ENCODE peak calls at places on chromosomes 3 and 15, in seven cellular contexts. N, O, Z, F, P, X and V are unnamed samples. For H3K9me3 and H3K36me3, the result is how much of the 10 kb centered on the place peaks cover.

GRCh38 chr3:17841190-17841828 is 98.9 kb upstream of the TBC1D5 start:
- DNase-seq in N (peak), Z (peak), X (peak), F (peak), O (peak), P (peak), V (peak)

GRCh38 chr3:17032407-17033034 is 147.8 kb downstream of the PLCL2 start:
- DNase-seq in F (no peak), Z (no peak), N (no peak), P (no peak), X (peak), O (peak), V (no peak)

GRCh38 chr3:99699841-99700240 is 61.4 kb downstream of the COL8A1 start:
- DNase-seq in Z (no peak), O (no peak), F (no peak), N (no peak), P (no peak), X (no peak), V (no peak)

GRCh38 chr3:168858327-168858726 is 762.6 kb upstream of the GOLIM4 start:
- DNase-seq in O (no peak), Z (no peak), N (no peak), P (no peak), X (no peak), F (no peak), V (no peak)

GRCh38 chr3:60192297-60193114 is 1058.7 kb downstream of the FHIT start:
- DNase-seq in O (no peak), N (no peak), F (no peak), Z (no peak), P (no peak), X (no peak), V (no peak)

GRCh38 chr3:81958967-81959625 is 197.7 kb upstream of the GBE1 start:
- DNase-seq in X (no peak), F (no peak), Z (no peak), N (no peak), P (no peak), O (no peak), V (no peak)

GRCh38 chr15:84926491-84927220 is 42.2 kb downstream of the SLC28A1 start:
- DNase-seq in F (no peak), P (no peak), N (no peak), O (no peak), X (no peak), Z (no peak), V (no peak)

GRCh38 chr3:192940129-192940528 is 22.5 kb upstream of the MB21D2 start:
- DNase-seq in Z (no peak), N (no peak), F (no peak), P (no peak), X (no peak), O (no peak), V (no peak)

GRCh38 chr3:69008980-69009379 is 4.5 kb downstream of the EOGT start:
- DNase-seq in P (no peak), F (no peak), N (no peak), Z (no peak), O (no peak), X (no peak), V (peak)

GRCh38 chr15:42083605-42083908 is 10.8 kb downstream of the PLA2G4D start:
- DNase-seq in X (no peak), P (no peak), Z (no peak), N (no peak), F (no peak), O (no peak), V (no peak)

GRCh38 chr3:120567370-120568197 is 28.6 kb upstream of the NDUFB4 start:
- DNase-seq in Z (no peak), N (no peak), X (no peak), F (no peak), P (no peak), O (no peak), V (no peak)

GRCh38 chr3:127366383-127366782 is 78.5 kb upstream of the PRR20G start:
- DNase-seq in F (no peak), P (no peak), O (no peak), X (no peak), N (no peak), Z (no peak), V (no peak)

GRCh38 chr3:64163019-64163754 is 62.1 kb downstream of the PRICKLE2 start:
- DNase-seq in O (no peak), P (no peak), Z (no peak), X (no peak), N (no peak), F (no peak), V (no peak)
- H3K4me3 ChIP-seq in O (no peak), P (no peak), Z (no peak), X (no peak), N (no peak), F (no peak), V (no peak)

GRCh38 chr3:25648925-25649828 is 15.5 kb downstream of the TOP2B start:
- DNase-seq in O (no peak), Z (no peak), N (no peak), F (no peak), X (no peak), P (no peak), V (no peak)

GRCh38 chr3:25654576-25654975 is 10.1 kb downstream of the TOP2B start:
- DNase-seq in P (no peak), N (no peak), O (no peak), Z (no peak), X (no peak), F (no peak), V (no peak)

GRCh38 chr3:25655659-25656058 is 9.0 kb downstream of the TOP2B start:
- DNase-seq in O (no peak), X (no peak), Z (no peak), P (no peak), F (no peak), N (no peak), V (no peak)

GRCh38 chr3:25653322-25653721 is 11.4 kb downstream of the TOP2B start:
- DNase-seq in P (no peak), N (no peak), F (no peak), Z (no peak), O (no peak), X (no peak), V (no peak)

GRCh38 chr3:25652921-25653320 is 11.8 kb downstream of the TOP2B start:
- DNase-seq in P (no peak), N (no peak), Z (no peak), F (no peak), X (no peak), O (no peak), V (no peak)
- H3K9me3 ChIP-seq in P (under half), N (under half), Z (under half), F (under half), X (under half), O (under half), V (under half)

GRCh38 chr15:38471974-38472373 is 18.0 kb downstream of the FAM98B start:
- DNase-seq in Z (no peak), F (no peak), X (no peak), P (no peak), O (no peak), N (no peak), V (no peak)
- H3K36me3 ChIP-seq in Z (under half), F (under half), X (under half), P (under half), O (half or more), N (under half), V (under half)

DNA sequence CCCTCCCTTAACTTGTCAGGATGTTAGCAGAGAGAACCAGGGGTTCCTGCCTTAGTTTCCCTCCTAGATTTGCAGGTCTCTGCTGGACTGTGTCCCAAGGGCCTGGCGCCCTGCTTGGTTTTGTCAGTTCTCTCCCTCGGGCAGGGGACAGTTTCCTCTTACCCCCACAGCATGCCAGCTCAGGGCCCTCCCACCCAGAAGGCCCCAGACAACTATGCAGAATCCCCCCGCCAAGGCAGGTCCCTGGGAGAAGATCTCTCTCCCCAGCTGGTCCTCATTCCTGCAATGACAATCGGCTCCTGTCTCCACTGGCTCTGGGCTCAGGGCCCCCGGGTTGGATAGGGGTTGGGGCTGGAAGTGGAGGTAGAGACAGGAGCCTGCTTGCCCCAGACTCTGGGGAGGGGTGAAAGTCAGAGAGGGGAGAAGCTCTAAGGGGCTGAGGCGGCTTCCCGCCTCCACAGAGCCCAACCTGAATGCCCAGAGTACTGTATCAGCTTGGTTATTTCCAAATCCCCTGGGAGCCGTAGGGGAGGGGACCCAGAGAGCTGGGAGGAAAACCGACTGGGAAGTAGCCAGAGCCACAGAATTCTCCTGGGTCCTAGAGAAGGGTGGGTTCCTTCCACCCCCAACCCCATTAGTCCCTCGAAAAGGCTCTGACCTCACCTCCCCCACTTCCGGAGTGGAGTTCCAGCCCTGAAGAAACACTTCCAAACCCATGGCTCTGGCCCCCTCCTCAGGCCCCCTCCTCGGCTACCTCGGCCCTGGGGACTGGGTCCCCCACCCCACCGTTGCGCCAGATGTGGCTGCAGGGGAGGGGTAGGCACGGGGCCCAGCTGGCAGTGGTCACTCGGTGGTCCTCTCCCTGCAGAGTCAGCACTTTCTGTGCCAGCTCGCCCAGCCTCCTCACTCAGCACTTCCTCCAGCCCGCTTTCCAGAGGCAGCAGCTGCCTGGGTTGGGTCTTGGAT is 3.8 kb upstream of the LOXL1 start:
- DNase-seq in N (no peak), F (no peak), O (no peak), P (no peak), X (no peak), Z (peak), V (peak)
- H3K4me3 ChIP-seq in N (no peak), F (no peak), O (no peak), P (no peak), X (no peak), Z (no peak), V (peak)

DNA sequence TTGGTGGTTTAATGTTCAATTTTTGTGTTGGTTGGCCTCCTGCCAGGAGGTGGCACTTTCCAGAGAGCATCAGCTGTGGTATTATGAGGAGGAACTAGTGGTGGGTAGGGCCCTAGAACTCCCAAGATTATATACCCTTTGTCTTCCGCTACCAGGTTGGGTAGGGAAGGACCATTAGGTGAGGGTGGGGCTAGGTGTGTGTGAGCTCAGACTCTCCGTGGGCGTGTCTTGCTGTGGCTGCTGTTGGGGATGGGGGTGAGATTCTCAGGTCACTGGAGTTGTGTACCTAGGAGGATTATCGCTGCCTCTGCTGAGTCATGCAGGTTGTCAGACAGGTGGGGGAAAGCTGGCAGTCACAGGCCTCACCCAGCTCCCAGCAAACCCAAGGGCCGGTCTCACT is 187.1 kb downstream of the DPH6 start:
- DNase-seq in O (no peak), X (no peak), P (no peak), N (no peak), F (no peak), Z (no peak), V (no peak)
- H3K9me3 ChIP-seq in O (under half), X (under half), P (under half), N (under half), F (under half), Z (under half), V (under half)

GRCh38 chr3:37017683-37018082 is 24.4 kb downstream of the MLH1 start:
- DNase-seq in N (no peak), Z (no peak), F (no peak), O (no peak), P (no peak), X (no peak), V (no peak)
- H3K36me3 ChIP-seq in N (half or more), Z (under half), F (under half), O (half or more), P (half or more), X (under half), V (half or more)

GRCh38 chr3:194203482-194204035 is 67.6 kb downstream of the HES1 start:
- DNase-seq in X (no peak), Z (no peak), F (no peak), P (no peak), O (no peak), N (no peak), V (no peak)
- H3K4me3 ChIP-seq in X (peak), Z (no peak), F (no peak), P (no peak), O (no peak), N (peak), V (no peak)